ENCODE peak calls at places on chromosomes 11 and 22, in four cellular contexts. H, M, C and Y are unnamed samples.
A peak's percentile ranks its signal among the peaks of the same experiment; 100 is the strongest.

GRCh38 chr11:96942855-96943254 is 553.0 kb downstream of the JRKL start:
- DNase-seq in H (no peak), M (no peak), C (no peak), Y (no peak)

GRCh38 chr11:15053201-15053685 is 20.1 kb upstream of the CALCB start:
- DNase-seq in H (no peak), M (no peak), C (no peak), Y (no peak)

GRCh38 chr11:83711035-83711630 is 425.0 kb upstream of the CCDC90B start:
- DNase-seq in H (no peak), M (no peak), C (peak; percentile 15), Y (no peak)

GRCh38 chr11:46345881-46346484 is 1.3 kb upstream of the DGKZ start:
- DNase-seq in H (no peak), M (no peak), C (no peak), Y (no peak)

GRCh38 chr22:36328635-36329216 is 59.0 kb downstream of the MYH9 start:
- DNase-seq in H (peak; percentile 72), M (no peak), C (peak; percentile 96), Y (peak; percentile 62)

GRCh38 chr22:44931766-44932165 is 78.0 kb downstream of the PHF21B start:
- DNase-seq in H (no peak), M (no peak), C (no peak), Y (no peak)

GRCh38 chr22:46097268-46097900 is 52.9 kb upstream of the PPARA start:
- DNase-seq in H (no peak), M (no peak), C (no peak), Y (no peak)

GRCh38 chr11:63939351-63939920 is 634 bp downstream of the NAA40 start:
- DNase-seq in H (no peak), M (no peak), C (no peak), Y (no peak)

GRCh38 chr22:25114369-25115362 is 85.0 kb upstream of the CRYBB3 start:
- DNase-seq in H (no peak), M (no peak), C (no peak), Y (no peak)

GRCh38 chr22:44050766-44051747 is 27.0 kb downstream of the PARVB start:
- DNase-seq in H (no peak), M (no peak), C (no peak), Y (no peak)

GRCh38 chr11:104093426-104094280 is 57.2 kb downstream of the DDI1 start:
- DNase-seq in H (no peak), M (no peak), C (peak; percentile 14), Y (no peak)

GRCh38 chr22:19821523-19822300 is 33.0 kb downstream of the GNB1L start:
- DNase-seq in H (peak; percentile 5), M (no peak), C (no peak), Y (no peak)

GRCh38 chr11:122205036-122205435 is 89.0 kb upstream of the BLID start:
- DNase-seq in H (no peak), M (no peak), C (no peak), Y (no peak)

GRCh38 chr22:46250783-46251125 is 661 bp upstream of the CDPF1 start:
- DNase-seq in H (no peak), M (no peak), C (no peak), Y (no peak)

GRCh38 chr11:73272680-73273038 is 521 bp downstream of the P2RY6 start:
- DNase-seq in H (no peak), M (no peak), C (no peak), Y (no peak)

GRCh38 chr11:79198898-79199250 is 242.0 kb downstream of the TENM4 start:
- DNase-seq in H (peak; percentile 17), M (no peak), C (peak; percentile 63), Y (no peak)

GRCh38 chr22:45882881-45883810 is 93.8 kb downstream of the WNT7B start:
- DNase-seq in H (no peak), M (no peak), C (no peak), Y (no peak)

GRCh38 chr11:86718553-86718952 is 46.1 kb upstream of the ME3 start:
- DNase-seq in H (no peak), M (no peak), C (no peak), Y (no peak)

GRCh38 chr11:63769044-63769718 is 606 bp upstream of the ZFTA start:
- DNase-seq in H (peak; percentile 40), M (no peak), C (no peak), Y (no peak)

GRCh38 chr11:5042091-5042490 is 4.2 kb upstream of the OR52J3 start:
- DNase-seq in H (no peak), M (no peak), C (no peak), Y (no peak)

GRCh38 chr11:134742228-134742612 is 330.2 kb upstream of the B3GAT1 start:
- DNase-seq in H (no peak), M (no peak), C (peak; percentile 63), Y (no peak)

GRCh38 chr22:21030621-21031544 is 1.5 kb downstream of the SLC7A4 start:
- DNase-seq in H (no peak), M (no peak), C (no peak), Y (no peak)

GRCh38 chr11:78261869-78262637 is 73.3 kb downstream of the USP35 start:
- DNase-seq in H (no peak), M (no peak), C (no peak), Y (no peak)

GRCh38 chr22:22858559-22858937 is 29.1 kb upstream of the IGLL5 start:
- DNase-seq in H (no peak), M (no peak), C (no peak), Y (no peak)

GRCh38 chr11:74307409-74307808 is 4.0 kb downstream of the P4HA3 start:
- DNase-seq in H (no peak), M (no peak), C (peak; percentile 68), Y (no peak)

GRCh38 chr11:117719480-117719879 is 77.5 kb downstream of the DSCAML1 start:
- DNase-seq in H (no peak), M (no peak), C (no peak), Y (no peak)

GRCh38 chr22:33893486-33893885 is 26.8 kb downstream of the LARGE1 start:
- DNase-seq in H (no peak), M (no peak), C (no peak), Y (no peak)

GRCh38 chr11:19872526-19873135 is 160.0 kb downstream of the NAV2 start:
- DNase-seq in H (no peak), M (no peak), C (no peak), Y (no peak)

GRCh38 chr11:23961503-23962338 is 535.1 kb upstream of the LUZP2 start:
- DNase-seq in H (no peak), M (no peak), C (no peak), Y (no peak)

GRCh38 chr11:76379811-76380160 is 1.1 kb downstream of the THAP12 start:
- DNase-seq in H (no peak), M (no peak), C (no peak), Y (no peak)
- H3K4me1 ChIP-seq in H (peaks cover 61% of the 10 kb centered on the region), M (peaks cover 68% of the 10 kb centered on the region), C (peaks cover 11% of the 10 kb centered on the region), Y (peaks cover 12% of the 10 kb centered on the region)

GRCh38 chr11:71086687-71087258 is 165.6 kb downstream of the SHANK2 start:
- DNase-seq in H (peak; percentile 35), M (no peak), C (peak; percentile 10), Y (no peak)
- TF ChIP-seq CTCF in H (peak; percentile 20), M (peak; percentile 24), C (peak; percentile 49), Y (no peak)

GRCh38 chr22:30024231-30024630 is 56.0 kb upstream of the HORMAD2 start:
- DNase-seq in H (no peak), M (no peak), C (no peak), Y (no peak)
- H3K4me1 ChIP-seq in H (no peaks in the 10 kb centered on the region), M (peaks cover 33% of the 10 kb centered on the region), C (peaks cover 9% of the 10 kb centered on the region), Y (no peaks in the 10 kb centered on the region)

GRCh38 chr11:9362393-9362863 is 22.0 kb upstream of the IPO7 start:
- DNase-seq in H (no peak), M (no peak), C (no peak), Y (no peak)
- TF ChIP-seq CTCF in H (no peak), M (no peak), C (no peak), Y (no peak)

DNA sequence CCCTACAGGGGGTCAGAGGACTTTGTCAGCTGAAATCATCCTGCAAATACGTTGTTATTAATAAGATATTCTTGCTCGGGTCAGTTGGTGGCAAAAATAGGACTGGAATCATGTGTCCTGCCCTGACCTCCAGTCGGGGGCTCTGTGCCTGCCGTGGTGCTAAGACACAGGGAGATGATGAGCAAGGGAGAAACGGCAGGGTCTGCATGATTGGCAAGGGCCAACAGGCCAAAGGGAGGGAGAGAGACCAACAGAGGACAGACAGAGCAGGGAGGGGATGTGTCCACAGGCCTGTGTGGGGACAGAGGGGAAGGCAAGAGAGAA is 10.4 kb upstream of the TSKU start:
- DNase-seq in H (no peak), M (no peak), C (no peak), Y (no peak)
- H3K4me1 ChIP-seq in H (peaks cover 7% of the 10 kb centered on the region), M (peaks cover 68% of the 10 kb centered on the region), C (peaks cover 42% of the 10 kb centered on the region), Y (peaks cover 35% of the 10 kb centered on the region)

GRCh38 chr22:41801147-41801819 is 804 bp downstream of the CCDC134 start:
- DNase-seq in H (no peak), M (no peak), C (no peak), Y (no peak)

GRCh38 chr22:41798736-41799135 is 1.7 kb upstream of the CCDC134 start:
- DNase-seq in H (no peak), M (no peak), C (no peak), Y (no peak)

GRCh38 chr22:41801886-41802285 is 1.4 kb downstream of the CCDC134 start:
- DNase-seq in H (no peak), M (no peak), C (no peak), Y (no peak)

GRCh38 chr22:41799486-41800347 is 762 bp upstream of the CCDC134 start:
- DNase-seq in H (peak; percentile 36), M (peak; percentile 18), C (no peak), Y (no peak)

GRCh38 chr22:41800348-41801146 is at the start of gene CCDC134:
- DNase-seq in H (peak; percentile 92), M (peak; percentile 81), C (peak; percentile 64), Y (peak; percentile 50)
- TF ChIP-seq CTCF in H (no peak), M (peak; percentile 21), C (no peak), Y (no peak)

DNA sequence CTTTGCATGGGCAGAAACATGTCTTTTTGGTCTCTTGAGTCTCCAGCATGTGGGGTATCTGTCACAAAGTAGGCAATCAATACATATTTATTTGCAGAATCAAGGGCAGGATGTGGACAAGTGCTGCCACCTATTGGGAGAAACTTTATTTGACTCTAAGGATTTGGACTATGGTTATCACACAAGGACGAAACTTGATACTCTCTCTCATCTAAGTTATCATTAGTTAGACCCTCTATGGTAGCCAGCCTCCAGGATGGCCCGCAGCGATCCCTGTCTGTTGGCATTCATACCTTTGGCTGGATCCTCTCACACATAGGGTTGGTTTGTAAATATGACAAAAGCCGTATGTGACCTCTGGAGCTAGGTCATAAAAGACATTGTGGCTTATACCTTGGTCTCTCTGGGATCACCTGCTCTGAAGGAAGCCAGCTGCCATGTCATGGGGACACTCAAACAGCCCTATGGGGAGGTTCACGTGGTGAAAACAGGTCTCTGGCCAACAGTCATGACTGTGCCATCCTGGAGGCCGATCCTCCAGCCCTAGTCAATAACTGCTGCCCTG is 1.1 kb upstream of the FBXO7 start:
- DNase-seq in H (peak; percentile 17), M (no peak), C (peak; percentile 70), Y (no peak)
- H3K4me1 ChIP-seq in H (peaks cover 22% of the 10 kb centered on the region), M (peaks cover 33% of the 10 kb centered on the region), C (peaks cover 15% of the 10 kb centered on the region), Y (peaks cover 18% of the 10 kb centered on the region)

DNA sequence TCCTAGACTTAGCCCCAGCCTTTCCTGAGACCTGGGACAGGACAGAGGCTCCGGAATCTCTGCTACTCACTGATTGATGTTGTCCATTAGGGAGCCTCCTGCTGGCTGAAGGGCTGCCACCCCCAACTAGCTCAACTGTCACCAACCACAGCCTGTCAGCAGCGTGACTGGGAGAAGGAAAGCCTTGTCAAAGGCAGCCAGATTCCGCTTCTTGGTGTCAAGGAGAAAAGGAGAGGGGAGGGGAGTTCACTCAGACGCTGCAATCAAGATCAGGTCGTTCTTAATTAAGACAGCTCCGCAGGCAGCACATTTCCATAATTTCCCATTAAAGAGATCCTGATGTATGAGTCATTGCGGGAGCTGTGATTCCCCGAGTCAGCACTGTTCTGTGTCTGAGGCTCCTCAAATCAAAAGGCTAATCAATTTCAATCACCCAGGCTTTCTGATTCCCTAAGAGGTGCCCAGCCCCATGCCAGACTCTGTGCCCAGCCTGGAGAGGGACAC is 152.8 kb upstream of the ZBED5 start:
- DNase-seq in H (no peak), M (no peak), C (peak; percentile 1), Y (no peak)
- TF ChIP-seq CTCF in H (no peak), M (peak; percentile 31), C (no peak), Y (no peak)